ENCODE peak calls at places on chromosome 11, in four cellular contexts. One of them, this sample, is unnamed.

GRCh38 chr11:79263001-79263400 is 177.8 kb downstream of the TENM4 start:
- DNase-seq in dorsolateral prefrontal cortex: no peak
- DNase-seq in mesenchymal stem cell: peak; percentile 75
- DNase-seq in body of pancreas: no peak
- DNase-seq in this sample: no peak

GRCh38 chr11:45876401-45876800 is 9.1 kb upstream of the MAPK8IP1 start:
- DNase-seq in dorsolateral prefrontal cortex: no peak
- DNase-seq in mesenchymal stem cell: no peak
- DNase-seq in body of pancreas: no peak
- DNase-seq in this sample: no peak

GRCh38 chr11:106399075-106399500 is 321.6 kb downstream of the AASDHPPT start:
- DNase-seq in dorsolateral prefrontal cortex: no peak
- DNase-seq in mesenchymal stem cell: peak; percentile 98
- DNase-seq in body of pancreas: peak; percentile 33
- DNase-seq in this sample: no peak

GRCh38 chr11:43955381-43956118 is 13.1 kb downstream of the C11orf96 start:
- DNase-seq in dorsolateral prefrontal cortex: no peak
- DNase-seq in mesenchymal stem cell: no peak
- DNase-seq in body of pancreas: no peak
- DNase-seq in this sample: no peak

GRCh38 chr11:126359431-126360048 is 4.1 kb downstream of the ST3GAL4 start:
- DNase-seq in dorsolateral prefrontal cortex: peak; percentile 41
- DNase-seq in mesenchymal stem cell: no peak
- DNase-seq in body of pancreas: peak; percentile 38
- DNase-seq in this sample: no peak

GRCh38 chr11:103812680-103813079 is 223.8 kb upstream of the DDI1 start:
- DNase-seq in dorsolateral prefrontal cortex: no peak
- DNase-seq in mesenchymal stem cell: no peak
- DNase-seq in body of pancreas: no peak
- DNase-seq in this sample: no peak

GRCh38 chr11:304915-305833 is 2.4 kb upstream of the IFITM2 start:
- DNase-seq in dorsolateral prefrontal cortex: no peak
- DNase-seq in mesenchymal stem cell: peak; percentile 81
- DNase-seq in body of pancreas: peak; percentile 75
- DNase-seq in this sample: peak; percentile 51

GRCh38 chr11:73944085-73944484 is 6.7 kb upstream of the DNAJB13 start:
- DNase-seq in dorsolateral prefrontal cortex: no peak
- DNase-seq in mesenchymal stem cell: no peak
- DNase-seq in body of pancreas: no peak
- DNase-seq in this sample: no peak

GRCh38 chr11:66956689-66957290 is 1.4 kb downstream of the PC start:
- DNase-seq in dorsolateral prefrontal cortex: no peak
- DNase-seq in mesenchymal stem cell: peak; percentile 92
- DNase-seq in body of pancreas: peak; percentile 45
- DNase-seq in this sample: no peak

GRCh38 chr11:44627911-44628729 is 62.7 kb downstream of the CD82 start:
- DNase-seq in dorsolateral prefrontal cortex: peak; percentile 91
- DNase-seq in mesenchymal stem cell: peak; percentile 39
- DNase-seq in body of pancreas: peak; percentile 65
- DNase-seq in this sample: peak; percentile 61

GRCh38 chr11:10461276-10461790 is 6.3 kb downstream of the AMPD3 start:
- DNase-seq in dorsolateral prefrontal cortex: no peak
- DNase-seq in mesenchymal stem cell: no peak
- DNase-seq in body of pancreas: no peak
- DNase-seq in this sample: no peak

GRCh38 chr11:132686827-132687370 is 845.4 kb downstream of the OPCML start:
- DNase-seq in dorsolateral prefrontal cortex: no peak
- DNase-seq in mesenchymal stem cell: no peak
- DNase-seq in body of pancreas: no peak
- DNase-seq in this sample: no peak

GRCh38 chr11:62508336-62509058 is 38.1 kb downstream of the AHNAK start:
- DNase-seq in dorsolateral prefrontal cortex: peak; percentile 78
- DNase-seq in mesenchymal stem cell: peak; percentile 92
- DNase-seq in body of pancreas: peak; percentile 83
- DNase-seq in this sample: peak; percentile 85

GRCh38 chr11:71446942-71447688 is 1.1 kb downstream of the DHCR7 start:
- DNase-seq in dorsolateral prefrontal cortex: no peak
- DNase-seq in mesenchymal stem cell: peak; percentile 90
- DNase-seq in body of pancreas: peak; percentile 41
- DNase-seq in this sample: peak; percentile 42

GRCh38 chr11:117511483-117511934 is 183.9 kb downstream of the CEP164 start:
- DNase-seq in dorsolateral prefrontal cortex: no peak
- DNase-seq in mesenchymal stem cell: no peak
- DNase-seq in body of pancreas: no peak
- DNase-seq in this sample: peak; percentile 6

GRCh38 chr11:47004595-47005033 is 68.1 kb downstream of the CSTPP1 start:
- DNase-seq in dorsolateral prefrontal cortex: peak; percentile 30
- DNase-seq in mesenchymal stem cell: peak; percentile 98
- DNase-seq in body of pancreas: peak; percentile 90
- DNase-seq in this sample: peak; percentile 47

GRCh38 chr11:17580271-17580670 is 33.2 kb downstream of the OTOG start:
- DNase-seq in dorsolateral prefrontal cortex: no peak
- DNase-seq in mesenchymal stem cell: no peak
- DNase-seq in body of pancreas: no peak
- DNase-seq in this sample: no peak

GRCh38 chr11:29780756-29781155 is 236.1 kb downstream of the KCNA4 start:
- DNase-seq in dorsolateral prefrontal cortex: no peak
- DNase-seq in mesenchymal stem cell: no peak
- DNase-seq in body of pancreas: no peak
- DNase-seq in this sample: no peak

GRCh38 chr11:10375280-10376048 is 70.6 kb downstream of the ADM start:
- DNase-seq in dorsolateral prefrontal cortex: no peak
- DNase-seq in mesenchymal stem cell: no peak
- DNase-seq in body of pancreas: no peak
- DNase-seq in this sample: no peak

GRCh38 chr11:124644426-124645280 is 22.0 kb downstream of the TBRG1 start:
- DNase-seq in dorsolateral prefrontal cortex: peak; percentile 35
- DNase-seq in mesenchymal stem cell: peak; percentile 80
- DNase-seq in body of pancreas: peak; percentile 69
- DNase-seq in this sample: peak; percentile 54

GRCh38 chr11:111001986-111002616 is 243.4 kb upstream of the POU2AF2 start:
- DNase-seq in dorsolateral prefrontal cortex: no peak
- DNase-seq in mesenchymal stem cell: peak; percentile 78
- DNase-seq in body of pancreas: no peak
- DNase-seq in this sample: peak; percentile 16

GRCh38 chr11:65645710-65646109 is 7.8 kb downstream of the SIPA1 start:
- DNase-seq in dorsolateral prefrontal cortex: no peak
- DNase-seq in mesenchymal stem cell: peak; percentile 58
- DNase-seq in body of pancreas: no peak
- DNase-seq in this sample: peak; percentile 49

GRCh38 chr11:12754582-12755250 is 80.5 kb downstream of the TEAD1 start:
- DNase-seq in dorsolateral prefrontal cortex: no peak
- DNase-seq in mesenchymal stem cell: no peak
- DNase-seq in body of pancreas: no peak
- DNase-seq in this sample: no peak

GRCh38 chr11:83326326-83326725 is 40.2 kb upstream of the CCDC90B start:
- DNase-seq in dorsolateral prefrontal cortex: no peak
- DNase-seq in mesenchymal stem cell: no peak
- DNase-seq in body of pancreas: no peak
- DNase-seq in this sample: no peak

GRCh38 chr11:111360150-111361043 is 18.7 kb downstream of the POU2AF1 start:
- DNase-seq in dorsolateral prefrontal cortex: no peak
- DNase-seq in mesenchymal stem cell: no peak
- DNase-seq in body of pancreas: peak; percentile 96
- DNase-seq in this sample: peak; percentile 86

GRCh38 chr11:3205261-3206127 is 13.1 kb downstream of the MRGPRG start:
- DNase-seq in dorsolateral prefrontal cortex: no peak
- DNase-seq in mesenchymal stem cell: no peak
- DNase-seq in body of pancreas: no peak
- DNase-seq in this sample: peak; percentile 24

GRCh38 chr11:1202154-1202775 is 20.6 kb upstream of the MUC5B start:
- DNase-seq in dorsolateral prefrontal cortex: no peak
- DNase-seq in mesenchymal stem cell: no peak
- DNase-seq in body of pancreas: no peak
- DNase-seq in this sample: peak; percentile 31

GRCh38 chr11:31817054-31817620 is 6.0 kb upstream of the PAX6 start:
- DNase-seq in dorsolateral prefrontal cortex: no peak
- DNase-seq in mesenchymal stem cell: no peak
- DNase-seq in body of pancreas: no peak
- DNase-seq in this sample: no peak

GRCh38 chr11:19589567-19590260 is 122.9 kb upstream of the NAV2 start:
- DNase-seq in dorsolateral prefrontal cortex: no peak
- DNase-seq in mesenchymal stem cell: no peak
- DNase-seq in body of pancreas: no peak
- DNase-seq in this sample: no peak

GRCh38 chr11:80727315-80727714 is 1286.5 kb upstream of the TENM4 start:
- DNase-seq in dorsolateral prefrontal cortex: no peak
- DNase-seq in mesenchymal stem cell: peak; percentile 28
- DNase-seq in body of pancreas: no peak
- DNase-seq in this sample: no peak

GRCh38 chr11:9660886-9661285 is 3.0 kb upstream of the SWAP70 start:
- DNase-seq in dorsolateral prefrontal cortex: no peak
- DNase-seq in mesenchymal stem cell: no peak
- DNase-seq in body of pancreas: peak; percentile 13
- DNase-seq in this sample: no peak

GRCh38 chr11:23959466-23959865 is 537.4 kb upstream of the LUZP2 start:
- DNase-seq in dorsolateral prefrontal cortex: no peak
- DNase-seq in mesenchymal stem cell: no peak
- DNase-seq in body of pancreas: no peak
- DNase-seq in this sample: no peak

GRCh38 chr11:23956586-23956985 is 540.3 kb upstream of the LUZP2 start:
- DNase-seq in dorsolateral prefrontal cortex: no peak
- DNase-seq in mesenchymal stem cell: no peak
- DNase-seq in body of pancreas: no peak
- DNase-seq in this sample: no peak

GRCh38 chr11:23957309-23957708 is 539.5 kb upstream of the LUZP2 start:
- DNase-seq in dorsolateral prefrontal cortex: no peak
- DNase-seq in mesenchymal stem cell: no peak
- DNase-seq in body of pancreas: no peak
- DNase-seq in this sample: no peak

DNA sequence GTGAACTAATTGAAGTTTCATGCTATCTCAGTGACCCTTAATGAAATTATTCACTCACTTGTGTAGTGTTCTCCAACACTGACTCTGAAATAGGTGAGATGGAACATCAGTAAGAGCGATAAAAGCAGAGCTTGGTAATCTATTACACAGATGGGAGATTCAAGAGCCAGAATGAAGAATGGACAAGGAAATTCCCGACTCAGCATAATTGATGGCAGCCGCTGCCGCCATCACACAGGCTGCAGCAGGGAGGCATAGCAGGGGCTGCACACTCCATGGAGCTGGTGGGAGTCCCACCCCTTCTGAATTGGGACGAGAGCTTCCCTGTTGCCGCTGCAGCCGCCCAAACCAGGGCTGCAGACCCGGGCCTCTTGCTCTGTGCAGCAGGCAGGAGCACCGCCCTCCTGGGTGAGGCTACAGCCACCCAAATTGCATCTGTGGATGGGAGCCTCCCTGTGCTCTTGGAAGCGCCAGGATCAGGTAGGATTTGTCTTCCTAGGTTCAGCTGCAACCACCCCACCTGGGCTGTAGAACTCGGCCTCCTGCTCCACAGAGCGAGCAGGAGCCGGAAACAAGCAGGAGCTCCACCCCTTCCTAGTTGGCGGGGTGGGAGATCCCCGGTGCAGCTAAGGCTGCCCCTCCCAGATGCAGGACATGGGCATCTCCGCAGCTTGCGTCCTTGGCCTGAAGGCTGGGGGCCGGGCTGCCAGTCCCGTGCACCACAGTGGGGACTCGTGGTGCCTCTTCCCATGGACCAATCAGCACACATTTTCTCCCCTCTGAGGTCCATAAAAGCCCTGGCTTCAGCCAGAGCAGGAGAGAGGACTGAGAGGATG is 535.1 kb upstream of the LUZP2 start:
- DNase-seq in dorsolateral prefrontal cortex: no peak
- DNase-seq in mesenchymal stem cell: no peak
- DNase-seq in body of pancreas: no peak
- DNase-seq in this sample: peak; percentile 14
- H3K4me3 ChIP-seq in dorsolateral prefrontal cortex: no peak overlapping the region
- H3K4me3 ChIP-seq in mesenchymal stem cell: no peak overlapping the region
- H3K4me3 ChIP-seq in body of pancreas: no peak overlapping the region
- H3K4me3 ChIP-seq in this sample: no peak overlapping the region

GRCh38 chr11:35981581-35981980 is 37.7 kb downstream of the LDLRAD3 start:
- DNase-seq in dorsolateral prefrontal cortex: no peak
- DNase-seq in mesenchymal stem cell: no peak
- DNase-seq in body of pancreas: no peak
- DNase-seq in this sample: no peak
- H3K4me3 ChIP-seq in dorsolateral prefrontal cortex: no peak overlapping the region
- H3K4me3 ChIP-seq in mesenchymal stem cell: no peak overlapping the region
- H3K4me3 ChIP-seq in body of pancreas: no peak overlapping the region
- H3K4me3 ChIP-seq in this sample: no peak overlapping the region

DNA sequence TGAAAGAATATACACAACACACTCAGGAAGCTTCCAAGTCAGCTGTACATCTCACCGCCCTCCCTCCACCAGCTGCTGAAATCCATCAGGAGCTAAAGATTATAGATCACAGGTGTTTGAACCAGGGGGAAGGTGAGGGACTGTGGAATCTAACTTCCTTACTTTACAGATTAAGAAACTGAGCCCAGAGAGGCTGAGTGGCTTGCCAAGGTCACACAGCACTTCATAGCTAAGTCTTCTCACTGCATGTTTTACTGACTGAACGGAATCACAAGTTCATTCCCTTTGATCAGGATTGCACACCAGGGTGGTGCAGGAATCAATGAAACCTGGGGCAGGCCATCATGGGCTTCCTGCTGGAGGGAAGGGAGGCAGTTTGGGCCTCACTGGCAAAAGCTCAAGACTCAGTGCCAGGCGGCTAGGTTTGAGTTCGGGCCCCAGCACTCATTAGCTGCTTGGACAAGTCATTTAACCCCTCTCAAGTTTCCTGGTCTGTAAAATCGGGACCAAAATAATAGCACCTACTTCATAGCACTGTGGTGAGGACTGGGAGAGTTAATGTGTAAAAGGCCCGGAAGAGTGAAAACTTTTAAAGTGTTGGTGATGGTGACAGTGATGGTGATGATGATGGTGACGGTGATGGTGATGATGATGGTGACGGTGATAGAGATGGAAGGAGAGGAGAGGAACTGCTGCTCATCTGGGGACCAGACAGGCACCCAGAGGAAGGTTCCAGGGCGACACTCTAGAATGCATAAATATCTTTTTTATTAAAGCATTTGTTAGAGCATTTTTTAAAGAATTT is 8.2 kb downstream of the CD5 start:
- DNase-seq in dorsolateral prefrontal cortex: no peak
- DNase-seq in mesenchymal stem cell: no peak
- DNase-seq in body of pancreas: no peak
- DNase-seq in this sample: no peak
- H3K4me3 ChIP-seq in dorsolateral prefrontal cortex: no peak overlapping the region
- H3K4me3 ChIP-seq in mesenchymal stem cell: no peak overlapping the region
- H3K4me3 ChIP-seq in body of pancreas: no peak overlapping the region
- H3K4me3 ChIP-seq in this sample: no peak overlapping the region

GRCh38 chr11:122556605-122557004 is 98.9 kb upstream of the UBASH3B start:
- DNase-seq in dorsolateral prefrontal cortex: no peak
- DNase-seq in mesenchymal stem cell: no peak
- DNase-seq in body of pancreas: no peak
- DNase-seq in this sample: no peak
- H3K4me3 ChIP-seq in dorsolateral prefrontal cortex: peak overlapping the region; percentile 42
- H3K4me3 ChIP-seq in mesenchymal stem cell: no peak overlapping the region
- H3K4me3 ChIP-seq in body of pancreas: no peak overlapping the region
- H3K4me3 ChIP-seq in this sample: no peak overlapping the region

GRCh38 chr11:119742263-119742861 is 13.4 kb upstream of the NECTIN1 start:
- DNase-seq in dorsolateral prefrontal cortex: no peak
- DNase-seq in mesenchymal stem cell: peak; percentile 19
- DNase-seq in body of pancreas: no peak
- DNase-seq in this sample: peak; percentile 53
- H3K4me3 ChIP-seq in dorsolateral prefrontal cortex: peak overlapping the region; percentile 36
- H3K4me3 ChIP-seq in mesenchymal stem cell: no peak overlapping the region
- H3K4me3 ChIP-seq in body of pancreas: no peak overlapping the region
- H3K4me3 ChIP-seq in this sample: no peak overlapping the region